ENCODE peak calls at places on chromosomes 3 and 15, in ten cellular contexts. K, J, Q, A, W, O, P, X, S and Z are unnamed samples.

GRCh38 chr15:74869726-74870407 is 3.3 kb downstream of the SCAMP2 start:
- DNase-seq in W (no peak), K (peak), A (peak), O (no peak), Q (no peak), S (peak), P (no peak), J (peak), X (no peak), Z (peak)

GRCh38 chr3:54632834-54633233 is 295.0 kb downstream of the LRTM1 start:
- DNase-seq in A (no peak), W (no peak), K (no peak), O (no peak), S (no peak), X (no peak), P (no peak), J (no peak), Q (no peak), Z (no peak)

GRCh38 chr3:133114198-133114597 is 76.0 kb downstream of the TMEM108 start:
- DNase-seq in K (no peak), A (no peak), W (no peak), X (no peak), Q (no peak), S (no peak), P (no peak), J (no peak), O (no peak), Z (no peak)

GRCh38 chr3:129688310-129688895 is 81.9 kb upstream of the PLXND1 start:
- DNase-seq in P (peak), O (peak), S (peak), Q (no peak), X (peak), J (peak), W (no peak), A (no peak), K (peak), Z (peak)

GRCh38 chr3:110995461-110996226 is 76.0 kb upstream of the NECTIN3 start:
- DNase-seq in O (no peak), P (no peak), X (no peak), A (no peak), S (no peak), J (no peak), W (no peak), K (no peak), Q (no peak), Z (no peak)

GRCh38 chr3:158354713-158355112 is 216.3 kb upstream of the MLF1 start:
- DNase-seq in X (no peak), Q (no peak), S (no peak), O (no peak), J (no peak), P (no peak), W (no peak), K (no peak), A (no peak), Z (no peak)

GRCh38 chr3:15420871-15421270 is 6.5 kb downstream of the METTL6 start:
- DNase-seq in O (no peak), P (no peak), A (no peak), J (no peak), W (no peak), Q (no peak), K (no peak), X (no peak), S (no peak), Z (no peak)

GRCh38 chr3:78967061-78967460 is 800.7 kb downstream of the ROBO1 start:
- DNase-seq in O (no peak), J (no peak), W (no peak), K (no peak), A (no peak), P (peak), Q (no peak), X (no peak), S (no peak), Z (no peak)

GRCh38 chr15:88920186-88920891 is 7.2 kb upstream of the MFGE8 start:
- DNase-seq in P (no peak), K (no peak), J (peak), S (no peak), A (no peak), W (no peak), X (no peak), O (no peak), Q (no peak), Z (no peak)

GRCh38 chr3:197331131-197331530 is 32.7 kb upstream of the DLG1 start:
- DNase-seq in A (no peak), S (no peak), X (no peak), J (peak), O (peak), K (no peak), W (no peak), Q (no peak), P (no peak), Z (peak)

GRCh38 chr3:49007771-49008528 is 759 bp downstream of the WDR6 start:
- DNase-seq in J (peak), O (peak), K (peak), A (peak), Q (peak), X (no peak), P (peak), W (peak), S (peak), Z (peak)

GRCh38 chr3:179438836-179439235 is 12.4 kb downstream of the GNB4 start:
- DNase-seq in Q (no peak), P (no peak), J (no peak), S (no peak), W (no peak), K (no peak), O (peak), A (no peak), X (no peak), Z (no peak)

GRCh38 chr3:52399131-52399530 is 45.8 kb downstream of the SEMA3G start:
- DNase-seq in K (no peak), Q (no peak), S (no peak), W (no peak), X (no peak), O (no peak), P (no peak), A (no peak), J (no peak), Z (no peak)

GRCh38 chr3:184687363-184688049 is 24.4 kb downstream of the MAGEF1 start:
- DNase-seq in O (no peak), X (no peak), S (peak), J (peak), W (no peak), A (no peak), K (peak), Q (no peak), P (no peak), Z (peak)

GRCh38 chr15:65331811-65332210 is 27.3 kb downstream of the RNU5B-1 start:
- DNase-seq in J (no peak), P (no peak), K (no peak), S (no peak), X (no peak), O (no peak), Q (no peak), A (no peak), W (no peak), Z (no peak)